ENCODE peak calls at places on chromosomes 4 and X, in six cellular contexts. One of them, this sample, is unnamed.

GRCh38 chr4:139524062-139524631 is 31.9 kb downstream of the SETD7 start:
- DNase-seq in GM12878: no peak
- DNase-seq in WTC11: no peak
- DNase-seq in HepG2: no peak
- DNase-seq in GM23338: no peak
- DNase-seq in H1: no peak
- DNase-seq in this sample: no peak

GRCh38 chr4:84879651-84880200 is 86.8 kb downstream of the WDFY3 start:
- DNase-seq in GM12878: no peak
- DNase-seq in WTC11: no peak
- DNase-seq in GM23338: no peak
- DNase-seq in H1: no peak
- DNase-seq in HepG2: no peak
- DNase-seq in this sample: no peak

GRCh38 chrX:153397256-153397960 is 3.7 kb downstream of the PNMA6E start:
- DNase-seq in HepG2: no peak
- DNase-seq in H1: no peak
- DNase-seq in GM12878: no peak
- DNase-seq in GM23338: no peak
- DNase-seq in WTC11: no peak
- DNase-seq in this sample: no peak

GRCh38 chr4:142284402-142285221 is 561.5 kb downstream of the INPP4B start:
- DNase-seq in HepG2: no peak
- DNase-seq in H1: no peak
- DNase-seq in GM12878: no peak
- DNase-seq in GM23338: no peak
- DNase-seq in WTC11: no peak
- DNase-seq in this sample: no peak

GRCh38 chrX:18696653-18697052 is 10.8 kb upstream of the PPEF1 start:
- DNase-seq in HepG2: no peak
- DNase-seq in H1: no peak
- DNase-seq in GM23338: no peak
- DNase-seq in WTC11: no peak
- DNase-seq in GM12878: no peak
- DNase-seq in this sample: no peak

GRCh38 chr4:148026022-148026421 is 294.1 kb downstream of the ARHGAP10 start:
- DNase-seq in HepG2: no peak
- DNase-seq in WTC11: no peak
- DNase-seq in GM12878: no peak
- DNase-seq in H1: no peak
- DNase-seq in GM23338: no peak
- DNase-seq in this sample: no peak

GRCh38 chr4:123343400-123344060 is 53.1 kb upstream of the SPRY1 start:
- DNase-seq in WTC11: no peak
- DNase-seq in H1: no peak
- DNase-seq in GM12878: no peak
- DNase-seq in HepG2: no peak
- DNase-seq in GM23338: no peak
- DNase-seq in this sample: no peak

GRCh38 chrX:9525511-9526248 is 60.8 kb downstream of the TBL1X start:
- DNase-seq in H1: no peak
- DNase-seq in GM23338: peak
- DNase-seq in HepG2: no peak
- DNase-seq in GM12878: no peak
- DNase-seq in WTC11: no peak
- DNase-seq in this sample: no peak

GRCh38 chrX:147875866-147876596 is 35.7 kb upstream of the FMR1 start:
- DNase-seq in GM12878: peak
- DNase-seq in WTC11: no peak
- DNase-seq in GM23338: no peak
- DNase-seq in HepG2: peak
- DNase-seq in H1: no peak
- DNase-seq in this sample: peak

GRCh38 chrX:154136627-154137161 is 7.3 kb upstream of the OPN1LW start:
- DNase-seq in GM12878: no peak
- DNase-seq in WTC11: peak
- DNase-seq in HepG2: peak
- DNase-seq in GM23338: peak
- DNase-seq in H1: peak
- DNase-seq in this sample: peak

GRCh38 chr4:31045151-31045550 is 325.0 kb downstream of the PCDH7 start:
- DNase-seq in GM12878: no peak
- DNase-seq in GM23338: no peak
- DNase-seq in WTC11: no peak
- DNase-seq in H1: no peak
- DNase-seq in HepG2: no peak
- DNase-seq in this sample: no peak

GRCh38 chrX:70466968-70467367 is 22.3 kb downstream of the DLG3 start:
- DNase-seq in HepG2: no peak
- DNase-seq in WTC11: no peak
- DNase-seq in GM23338: no peak
- DNase-seq in H1: no peak
- DNase-seq in GM12878: no peak
- DNase-seq in this sample: no peak

GRCh38 chr4:53928825-53929224 is 135.6 kb downstream of the CHIC2 start:
- DNase-seq in H1: no peak
- DNase-seq in GM12878: no peak
- DNase-seq in GM23338: no peak
- DNase-seq in HepG2: no peak
- DNase-seq in WTC11: no peak
- DNase-seq in this sample: no peak

GRCh38 chr4:53932784-53933183 is 131.6 kb downstream of the CHIC2 start:
- DNase-seq in GM23338: no peak
- DNase-seq in H1: no peak
- DNase-seq in WTC11: no peak
- DNase-seq in HepG2: no peak
- DNase-seq in GM12878: no peak
- DNase-seq in this sample: no peak

GRCh38 chr4:53929311-53929710 is 135.1 kb downstream of the CHIC2 start:
- DNase-seq in WTC11: no peak
- DNase-seq in GM23338: no peak
- DNase-seq in HepG2: no peak
- DNase-seq in H1: no peak
- DNase-seq in GM12878: no peak
- DNase-seq in this sample: no peak

GRCh38 chr4:53931423-53932060 is 132.9 kb downstream of the CHIC2 start:
- DNase-seq in GM23338: no peak
- DNase-seq in WTC11: no peak
- DNase-seq in GM12878: no peak
- DNase-seq in H1: no peak
- DNase-seq in HepG2: no peak
- DNase-seq in this sample: no peak

DNA sequence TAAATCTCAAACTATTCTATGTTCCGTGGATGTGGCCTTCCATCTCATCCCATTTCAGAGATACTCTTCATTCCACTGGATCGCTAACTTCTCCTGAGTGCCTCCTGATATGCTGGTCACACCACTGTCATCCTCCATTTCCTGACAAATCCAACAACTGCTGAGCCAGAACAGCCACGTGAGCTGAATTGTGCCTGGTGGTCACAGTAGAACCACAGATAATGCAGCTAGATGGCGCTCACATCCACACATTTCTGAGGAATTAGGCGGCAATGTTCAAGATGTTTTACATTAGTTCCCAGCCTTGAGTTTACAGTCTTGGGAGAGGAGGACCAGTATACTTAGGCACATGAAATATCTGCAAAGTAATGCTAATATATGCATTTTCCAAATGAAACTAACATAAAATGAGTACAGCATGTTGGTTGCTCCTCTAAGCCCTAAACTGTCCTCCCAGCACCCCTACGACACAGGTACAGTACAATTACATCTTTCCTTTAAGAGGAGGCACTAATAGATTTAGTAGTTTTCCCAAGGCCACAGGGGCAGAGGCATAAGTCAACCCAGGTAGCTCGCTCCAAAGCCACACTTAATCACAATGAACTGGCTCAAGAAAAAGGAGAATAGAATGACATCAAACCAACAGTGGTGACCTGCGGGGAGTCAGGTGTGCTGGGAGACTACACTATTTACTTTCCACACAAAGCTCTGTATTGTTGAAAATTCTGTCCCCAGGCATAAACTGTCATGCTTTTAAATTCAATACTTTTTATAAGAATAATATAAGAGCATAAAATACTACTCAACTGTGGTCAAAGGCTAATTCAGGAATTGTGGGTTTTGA is 134.2 kb downstream of the CHIC2 start:
- DNase-seq in GM23338: peak
- DNase-seq in GM12878: peak
- DNase-seq in H1: peak
- DNase-seq in HepG2: peak
- DNase-seq in WTC11: peak
- DNase-seq in this sample: peak
- TF ChIP-seq CREB1 in GM23338: no peak
- TF ChIP-seq CREB1 in GM12878: no peak
- TF ChIP-seq CREB1 in H1: no peak
- TF ChIP-seq CREB1 in HepG2: no peak
- TF ChIP-seq CREB1 in WTC11: no peak
- TF ChIP-seq CREB1 in this sample: no peak

GRCh38 chrX:28851871-28852270 is 264.6 kb downstream of the IL1RAPL1 start:
- DNase-seq in H1: no peak
- DNase-seq in HepG2: peak
- DNase-seq in GM12878: no peak
- DNase-seq in GM23338: no peak
- DNase-seq in WTC11: no peak
- DNase-seq in this sample: no peak

GRCh38 chrX:28850955-28851354 is 263.7 kb downstream of the IL1RAPL1 start:
- DNase-seq in H1: no peak
- DNase-seq in GM23338: no peak
- DNase-seq in WTC11: no peak
- DNase-seq in HepG2: no peak
- DNase-seq in GM12878: no peak
- DNase-seq in this sample: no peak

GRCh38 chrX:28843817-28844216 is 256.6 kb downstream of the IL1RAPL1 start:
- DNase-seq in GM12878: no peak
- DNase-seq in GM23338: peak
- DNase-seq in H1: no peak
- DNase-seq in WTC11: no peak
- DNase-seq in HepG2: no peak
- DNase-seq in this sample: no peak

GRCh38 chrX:28848707-28849106 is 261.5 kb downstream of the IL1RAPL1 start:
- DNase-seq in GM23338: no peak
- DNase-seq in H1: no peak
- DNase-seq in HepG2: no peak
- DNase-seq in GM12878: no peak
- DNase-seq in WTC11: no peak
- DNase-seq in this sample: no peak

DNA sequence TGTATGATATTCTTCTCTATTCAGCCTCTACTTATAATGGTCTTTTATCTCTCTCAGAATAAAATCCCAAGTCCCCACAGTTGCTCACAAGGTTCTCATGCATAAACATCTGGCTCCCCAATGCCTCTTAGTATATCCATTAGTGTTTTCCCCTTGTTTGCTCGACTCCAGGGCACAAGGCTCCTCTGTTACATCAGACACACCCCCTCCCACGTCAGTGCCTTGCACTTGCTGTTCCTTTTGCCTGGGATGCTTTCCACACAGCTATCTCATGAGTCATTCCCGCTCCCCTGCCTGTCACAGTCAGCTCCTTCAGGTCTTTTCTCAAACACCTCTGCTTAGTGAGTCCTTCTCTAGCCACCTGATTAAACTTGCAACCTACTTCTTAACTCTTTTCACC is 260.2 kb downstream of the IL1RAPL1 start:
- DNase-seq in GM12878: no peak
- DNase-seq in HepG2: no peak
- DNase-seq in GM23338: no peak
- DNase-seq in WTC11: peak
- DNase-seq in H1: no peak
- DNase-seq in this sample: no peak
- TF ChIP-seq CREB1 in GM12878: no peak
- TF ChIP-seq CREB1 in HepG2: no peak
- TF ChIP-seq CREB1 in GM23338: no peak
- TF ChIP-seq CREB1 in WTC11: no peak
- TF ChIP-seq CREB1 in H1: no peak
- TF ChIP-seq CREB1 in this sample: no peak

GRCh38 chrX:103360092-103360491 is 3.8 kb downstream of the TCEAL9 start:
- DNase-seq in WTC11: no peak
- DNase-seq in GM23338: no peak
- DNase-seq in HepG2: no peak
- DNase-seq in H1: no peak
- DNase-seq in GM12878: no peak
- DNase-seq in this sample: peak

GRCh38 chrX:103356023-103356798 is at the start of gene TCEAL9:
- DNase-seq in GM12878: no peak
- DNase-seq in GM23338: peak
- DNase-seq in H1: no peak
- DNase-seq in HepG2: peak
- DNase-seq in WTC11: peak
- DNase-seq in this sample: peak

GRCh38 chrX:103360916-103361315 is 4.6 kb downstream of the TCEAL9 start:
- DNase-seq in H1: no peak
- DNase-seq in GM23338: no peak
- DNase-seq in WTC11: no peak
- DNase-seq in GM12878: no peak
- DNase-seq in HepG2: no peak
- DNase-seq in this sample: no peak

GRCh38 chrX:103357871-103358270 is 1.6 kb downstream of the TCEAL9 start:
- DNase-seq in GM23338: no peak
- DNase-seq in WTC11: no peak
- DNase-seq in HepG2: no peak
- DNase-seq in H1: no peak
- DNase-seq in GM12878: no peak
- DNase-seq in this sample: no peak

DNA sequence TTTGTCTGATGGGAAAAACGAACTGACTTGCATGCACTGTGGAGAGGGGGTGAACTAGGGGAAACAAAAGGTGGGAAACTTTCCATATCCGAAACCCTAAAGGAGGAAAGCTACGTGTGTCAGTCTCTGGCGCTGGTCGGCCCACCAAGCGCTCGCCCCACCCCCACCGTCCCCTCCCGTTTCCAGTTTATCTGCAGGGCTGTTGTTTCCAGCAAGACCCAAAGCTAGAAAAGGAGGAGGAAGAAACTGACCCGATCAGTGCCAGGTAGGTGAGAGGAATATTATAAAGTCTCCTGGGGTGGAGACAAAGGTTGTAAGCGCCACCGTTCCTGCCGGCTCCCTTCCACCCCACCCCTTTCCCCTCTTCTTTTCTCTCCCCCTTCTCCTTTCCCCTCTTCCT is 591 bp downstream of the TCEAL9 start:
- DNase-seq in GM12878: no peak
- DNase-seq in WTC11: no peak
- DNase-seq in H1: no peak
- DNase-seq in HepG2: no peak
- DNase-seq in GM23338: peak
- DNase-seq in this sample: no peak
- TF ChIP-seq CREB1 in GM12878: no peak
- TF ChIP-seq CREB1 in WTC11: no peak
- TF ChIP-seq CREB1 in H1: no peak
- TF ChIP-seq CREB1 in HepG2: no peak
- TF ChIP-seq CREB1 in GM23338: no peak
- TF ChIP-seq CREB1 in this sample: no peak

DNA sequence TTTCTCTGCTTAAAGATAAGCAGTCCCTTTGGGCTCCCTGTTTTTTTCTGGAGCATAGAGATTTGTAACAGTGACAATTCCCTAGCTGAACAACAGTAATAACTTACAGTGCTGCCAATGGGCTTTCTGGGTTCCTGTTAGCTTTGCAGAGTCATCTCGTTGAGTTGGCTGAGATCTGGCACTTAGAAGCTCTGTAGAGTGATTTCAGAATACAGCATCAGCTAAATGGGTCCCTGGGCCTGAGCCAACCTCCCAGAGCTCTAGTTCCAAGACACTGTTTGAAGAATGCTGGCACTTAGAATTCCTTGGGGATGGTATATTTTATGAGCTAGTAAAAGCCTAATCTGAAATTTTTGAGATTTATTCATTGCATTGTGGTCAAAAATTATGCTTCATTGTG is 43.5 kb upstream of the SERTM2 start:
- DNase-seq in GM12878: no peak
- DNase-seq in HepG2: no peak
- DNase-seq in WTC11: no peak
- DNase-seq in GM23338: no peak
- DNase-seq in H1: no peak
- DNase-seq in this sample: no peak
- TF ChIP-seq CREB1 in GM12878: no peak
- TF ChIP-seq CREB1 in HepG2: no peak
- TF ChIP-seq CREB1 in WTC11: no peak
- TF ChIP-seq CREB1 in GM23338: no peak
- TF ChIP-seq CREB1 in H1: no peak
- TF ChIP-seq CREB1 in this sample: no peak